ENCODE peak calls at places on chromosomes 11 and 22, in six cellular contexts. B is astrocyte of the cerebellum, L is Peyer's patch, Y is choroid plexus epithelial cell, M is astrocyte, E is breast epithelium. W is an unnamed sample.

GRCh38 chr11:124870430-124870829 is 5.2 kb downstream of the ROBO3 start:
- DNase-seq in E (no peak), M (no peak), Y (no peak), L (no peak), B (no peak), W (no peak)

GRCh38 chr11:123122341-123122740 is 60.4 kb upstream of the HSPA8 start:
- DNase-seq in M (peak), E (peak), Y (peak), L (no peak), B (no peak), W (no peak)

GRCh38 chr22:38843201-38843715 is 570 bp downstream of the NPTXR start:
- DNase-seq in M (peak), Y (peak), L (peak), E (no peak), B (no peak), W (no peak)

GRCh38 chr22:45743687-45744086 is 72.1 kb downstream of the ATXN10 start:
- DNase-seq in Y (no peak), E (no peak), B (no peak), M (no peak), L (no peak), W (no peak)

GRCh38 chr22:42511401-42511891 is 8.2 kb downstream of the RRP7A start:
- DNase-seq in E (no peak), L (no peak), B (no peak), Y (peak), M (no peak), W (no peak)

GRCh38 chr11:10982695-10983492 is 125.0 kb upstream of the ZBED5 start:
- DNase-seq in L (no peak), B (no peak), E (no peak), M (no peak), Y (no peak), W (no peak)

GRCh38 chr11:102794382-102794781 is 3.6 kb downstream of the MMP1 start:
- DNase-seq in Y (peak), B (no peak), E (no peak), L (no peak), M (no peak), W (no peak)

GRCh38 chr11:17314232-17314547 is 37.4 kb upstream of the NCR3LG1 start:
- DNase-seq in Y (peak), M (peak), L (no peak), B (peak), E (no peak), W (peak)

GRCh38 chr11:44926036-44926435 is 24.6 kb downstream of the TP53I11 start:
- DNase-seq in E (no peak), Y (no peak), M (no peak), B (no peak), L (no peak), W (no peak)

GRCh38 chr11:44899959-44900358 is 50.7 kb downstream of the TP53I11 start:
- DNase-seq in M (peak), Y (peak), B (peak), L (no peak), E (no peak), W (peak)

GRCh38 chr11:127006311-127006710 is 5.7 kb upstream of the KIRREL3 start:
- DNase-seq in Y (no peak), L (no peak), B (peak), E (no peak), M (peak), W (no peak)

GRCh38 chr11:11895672-11896071 is 53.9 kb downstream of the USP47 start:
- DNase-seq in Y (peak), M (no peak), B (no peak), L (no peak), E (no peak), W (no peak)

GRCh38 chr11:79461144-79461543 is 20.3 kb upstream of the TENM4 start:
- DNase-seq in Y (peak), B (no peak), L (no peak), E (no peak), M (peak), W (no peak)

GRCh38 chr22:39502109-39502788 is at the start of gene MIEF1:
- DNase-seq in L (peak), B (peak), Y (peak), M (peak), E (peak), W (peak)

GRCh38 chr11:73663604-73664495 is 17.5 kb downstream of the PLEKHB1 start:
- DNase-seq in M (no peak), Y (no peak), E (no peak), L (no peak), B (no peak), W (no peak)

GRCh38 chr11:129278586-129279319 is 86.6 kb upstream of the ARHGAP32 start:
- DNase-seq in B (no peak), Y (no peak), M (no peak), E (no peak), L (no peak), W (no peak)

GRCh38 chr11:8871283-8871775 is 39.7 kb upstream of the AKIP1 start:
- DNase-seq in B (peak), M (peak), L (no peak), Y (peak), E (peak), W (peak)

GRCh38 chr22:37906364-37907008 is 389 bp downstream of the MICALL1 start:
- DNase-seq in Y (no peak), L (peak), M (no peak), E (no peak), B (no peak), W (no peak)

GRCh38 chr11:128294001-128294684 is 293.2 kb downstream of the ETS1 start:
- DNase-seq in E (no peak), M (no peak), Y (no peak), L (no peak), B (no peak), W (no peak)

GRCh38 chr11:79546366-79546765 is 105.5 kb upstream of the TENM4 start:
- DNase-seq in E (no peak), L (no peak), Y (no peak), B (no peak), M (no peak), W (no peak)

GRCh38 chr22:33831207-33831606 is 89.1 kb downstream of the LARGE1 start:
- DNase-seq in L (no peak), B (no peak), Y (no peak), E (no peak), M (no peak), W (no peak)

GRCh38 chr11:62435741-62436485 is 17.1 kb downstream of the SCGB1A1 start:
- DNase-seq in L (no peak), B (no peak), M (no peak), Y (no peak), E (peak), W (no peak)

GRCh38 chr11:88597387-88597786 is 259.9 kb upstream of the CTSC start:
- DNase-seq in M (no peak), L (no peak), E (no peak), B (no peak), Y (no peak), W (no peak)

GRCh38 chr22:38327396-38327795 is 10.2 kb upstream of the CSNK1E start:
- DNase-seq in E (peak), M (no peak), L (no peak), B (no peak), Y (no peak), W (no peak)

DNA sequence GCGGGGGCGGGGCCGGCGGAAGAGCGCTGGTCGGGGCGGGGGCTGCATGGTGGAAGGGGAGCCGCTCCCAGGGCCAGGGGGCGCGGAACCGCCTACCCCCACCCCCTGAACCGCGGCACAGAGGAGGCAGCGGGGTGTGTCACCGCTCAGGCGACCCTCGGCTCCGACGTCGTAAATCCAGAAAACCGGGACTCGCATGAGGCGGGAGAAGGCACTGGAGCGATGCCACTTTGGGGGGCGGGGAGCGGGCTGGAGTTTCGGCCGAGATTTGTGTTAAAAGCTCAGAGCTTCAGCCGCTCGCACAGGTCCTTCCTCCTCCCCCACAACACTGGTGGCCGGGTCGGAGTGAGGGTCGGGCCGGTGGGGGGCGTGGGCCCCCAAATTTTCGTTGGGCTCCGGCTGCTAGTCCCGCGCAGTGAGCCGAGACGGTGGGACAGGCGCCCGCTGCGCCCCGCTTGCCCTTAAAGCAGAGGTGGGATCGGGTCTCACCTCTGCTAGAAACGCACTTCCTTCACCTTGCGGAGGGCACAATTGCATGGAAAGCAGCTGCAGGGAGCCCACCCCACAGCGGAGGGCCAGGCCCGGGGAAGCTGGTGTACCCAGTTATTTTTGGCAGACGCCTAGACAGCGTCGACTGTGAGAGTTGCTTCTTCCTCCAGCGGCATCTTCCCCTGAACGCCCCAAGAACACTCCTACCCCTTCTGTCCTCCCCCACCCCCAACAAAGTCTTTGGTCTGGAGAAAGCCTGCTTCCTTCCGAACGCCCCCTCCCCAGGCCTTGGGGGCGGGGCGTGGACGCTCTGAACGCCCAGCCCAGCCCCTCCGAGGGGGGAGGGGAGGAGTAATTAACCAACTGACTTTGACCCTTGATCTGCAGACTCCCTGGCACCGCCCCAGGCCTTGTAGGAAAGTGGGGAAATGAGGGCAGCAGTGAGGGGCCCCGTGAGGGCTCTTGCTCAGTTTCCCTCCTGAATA is 1.1 kb downstream of the OVOL1 start:
- DNase-seq in M (no peak), B (no peak), L (no peak), E (no peak), Y (no peak), W (no peak)
- H3K4me3 ChIP-seq in M (no peak), B (no peak), L (peak), E (peak), Y (no peak), W (no peak)

GRCh38 chr11:134634897-134635831 is 223.1 kb upstream of the B3GAT1 start:
- DNase-seq in E (no peak), B (no peak), Y (no peak), L (no peak), M (no peak), W (no peak)
- TF ChIP-seq CTCF in E (no peak), B (no peak), Y (no peak), L (no peak), M (no peak), W (no peak)

GRCh38 chr11:64745219-64745522 is 1.2 kb upstream of the RASGRP2 start:
- DNase-seq in E (peak), Y (no peak), B (no peak), L (peak), M (no peak), W (no peak)

GRCh38 chr11:64744544-64745218 is 739 bp upstream of the RASGRP2 start:
- DNase-seq in B (no peak), M (no peak), L (no peak), E (no peak), Y (no peak), W (no peak)

GRCh38 chr11:64746486-64746885 is 2.5 kb upstream of the RASGRP2 start:
- DNase-seq in E (no peak), L (no peak), Y (no peak), M (no peak), B (no peak), W (no peak)

GRCh38 chr11:64743591-64744543 is at the start of gene RASGRP2:
- DNase-seq in E (peak), M (no peak), L (peak), B (no peak), Y (peak), W (no peak)

GRCh38 chr11:64745523-64746328 is 1.8 kb upstream of the RASGRP2 start:
- DNase-seq in E (peak), B (no peak), M (peak), L (peak), Y (peak), W (no peak)
- H3K4me3 ChIP-seq in E (peak), B (peak), M (peak), L (peak), Y (peak), W (no peak)

GRCh38 chr11:59259867-59260475 is 47.2 kb upstream of the MPEG1 start:
- DNase-seq in M (no peak), Y (no peak), E (no peak), L (no peak), B (no peak), W (no peak)
- TF ChIP-seq CTCF in M (no peak), Y (no peak), E (no peak), L (no peak), B (no peak), W (no peak)

GRCh38 chr11:78318733-78319132 is 98.9 kb downstream of the GAB2 start:
- DNase-seq in B (no peak), E (no peak), L (no peak), Y (no peak), M (no peak), W (no peak)
- H3K4me3 ChIP-seq in B (no peak), E (no peak), L (no peak), Y (no peak), M (no peak), W (no peak)

DNA sequence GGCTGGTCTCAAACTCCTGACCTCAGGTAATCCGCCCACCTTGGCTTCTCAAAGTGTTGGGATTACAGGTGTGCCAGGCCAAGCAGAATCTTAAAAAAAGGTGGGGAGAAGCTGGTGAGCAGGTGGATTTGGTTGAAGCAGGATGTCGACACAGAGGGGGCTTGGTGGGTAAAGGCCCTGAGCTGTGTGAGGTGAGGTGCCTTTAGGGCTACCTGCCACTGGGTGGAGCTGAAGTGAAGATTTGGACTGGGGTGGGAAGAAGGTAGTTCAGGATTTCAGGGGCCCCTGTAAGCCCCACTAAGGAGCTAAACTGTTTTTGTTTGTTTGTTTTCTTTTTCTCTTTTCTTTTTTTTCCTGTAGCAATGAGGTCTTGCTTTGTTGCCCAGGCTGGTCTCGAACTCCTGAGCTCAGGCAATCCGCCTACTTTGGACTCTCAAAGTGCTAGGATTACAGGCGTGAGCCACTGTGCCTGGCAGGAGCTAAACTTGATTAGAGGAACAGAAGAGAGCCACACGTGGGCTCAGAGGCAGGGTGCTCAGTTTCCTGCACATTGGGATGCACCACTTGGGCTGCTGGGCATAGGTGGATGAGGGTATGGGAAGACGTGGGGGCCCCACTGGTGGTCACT is 6.0 kb downstream of the P2RX6 start:
- DNase-seq in L (no peak), B (no peak), M (no peak), E (no peak), Y (peak), W (no peak)
- TF ChIP-seq CTCF in L (no peak), B (peak), M (peak), E (no peak), Y (peak), W (peak)

GRCh38 chr22:46914916-46915894 is 152.8 kb downstream of the TBC1D22A start:
- DNase-seq in B (no peak), L (peak), M (no peak), E (no peak), Y (no peak), W (no peak)
- H3K4me3 ChIP-seq in B (no peak), L (no peak), M (no peak), E (no peak), Y (no peak), W (no peak)